ENCODE peak calls at places on chromosome 2, in seven cellular contexts. I is LoVo; P is activated CD4-positive, alpha-beta T cell treated with anti-CD3 and anti-CD28 coated beads, Interleukin-2, amount 50 U/mL, for 1 hour; Q is T follicular helper cell; W is left colon; G is amniotic stem cell; L is neural progenitor cell. H is an unnamed sample.

GRCh38 chr2:65392609-65393008 is 39.8 kb downstream of the SPRED2 start:
- DNase-seq in I (no peak), P (no peak), Q (no peak), W (no peak), G (no peak), L (no peak), H (no peak)

GRCh38 chr2:41966431-41966893 is 81.4 kb upstream of the PKDCC start:
- DNase-seq in I (peak), P (no peak), Q (no peak), W (peak), G (peak), L (no peak), H (peak)

GRCh38 chr2:36912692-36913091 is 53.6 kb downstream of the STRN start:
- DNase-seq in I (no peak), P (no peak), Q (no peak), W (no peak), G (no peak), L (no peak), H (no peak)

GRCh38 chr2:185668710-185669109 is 69.9 kb upstream of the FSIP2 start:
- DNase-seq in I (no peak), P (no peak), Q (no peak), W (no peak), G (no peak), L (no peak), H (no peak)

GRCh38 chr2:232937278-232937906 is 67.3 kb downstream of the SNORC start:
- DNase-seq in I (no peak), P (no peak), Q (no peak), W (no peak), G (no peak), L (no peak), H (no peak)

GRCh38 chr2:39370101-39370500 is 67.0 kb downstream of the MAP4K3 start:
- DNase-seq in I (no peak), P (no peak), Q (no peak), W (no peak), G (no peak), L (no peak), H (no peak)

GRCh38 chr2:9143264-9143815 is 63.3 kb upstream of the ASAP2 start:
- DNase-seq in I (no peak), P (no peak), Q (no peak), W (no peak), G (no peak), L (no peak), H (no peak)

GRCh38 chr2:229909090-229909489 is 12.7 kb downstream of the TRIP12 start:
- DNase-seq in I (no peak), P (no peak), Q (no peak), W (no peak), G (no peak), L (no peak), H (no peak)

GRCh38 chr2:167856190-167856589 is 391.2 kb downstream of the STK39 start:
- DNase-seq in I (no peak), P (no peak), Q (no peak), W (no peak), G (no peak), L (no peak), H (no peak)

GRCh38 chr2:172693529-172694185 is 42.0 kb upstream of the RAPGEF4 start:
- DNase-seq in I (no peak), P (no peak), Q (no peak), W (no peak), G (no peak), L (no peak), H (no peak)

GRCh38 chr2:26001743-26002341 is 19.5 kb upstream of the KIF3C start:
- DNase-seq in I (no peak), P (no peak), Q (no peak), W (peak), G (no peak), L (no peak), H (peak)

GRCh38 chr2:26560892-26561291 is 80.3 kb downstream of the CIB4 start:
- DNase-seq in I (no peak), P (no peak), Q (no peak), W (no peak), G (no peak), L (no peak), H (no peak)

GRCh38 chr2:105317937-105318336 is 11.6 kb downstream of the TGFBRAP1 start:
- DNase-seq in I (no peak), P (no peak), Q (no peak), W (no peak), G (no peak), L (no peak), H (no peak)

GRCh38 chr2:203346624-203347023 is 18.4 kb downstream of the ABI2 start:
- DNase-seq in I (no peak), P (no peak), Q (no peak), W (no peak), G (no peak), L (no peak), H (no peak)

GRCh38 chr2:227816507-227817274 is 3.0 kb downstream of the CCL20 start:
- DNase-seq in I (no peak), P (no peak), Q (no peak), W (no peak), G (no peak), L (no peak), H (no peak)

GRCh38 chr2:207616185-207616584 is 9.0 kb downstream of the METTL21A start:
- DNase-seq in I (no peak), P (no peak), Q (no peak), W (no peak), G (no peak), L (no peak), H (no peak)

GRCh38 chr2:16073921-16074425 is 133.6 kb downstream of the MYCN start:
- DNase-seq in I (no peak), P (no peak), Q (no peak), W (no peak), G (no peak), L (no peak), H (no peak)

GRCh38 chr2:29033656-29034055 is 40.7 kb downstream of the PCARE start:
- DNase-seq in I (peak), P (no peak), Q (no peak), W (no peak), G (no peak), L (no peak), H (no peak)

GRCh38 chr2:97718942-97719341 is 5.6 kb downstream of the ZAP70 start:
- DNase-seq in I (no peak), P (peak), Q (no peak), W (no peak), G (no peak), L (no peak), H (no peak)

GRCh38 chr2:105814291-105814940 is 69.7 kb downstream of the NCK2 start:
- DNase-seq in I (no peak), P (no peak), Q (no peak), W (no peak), G (no peak), L (no peak), H (no peak)

GRCh38 chr2:20235655-20236302 is 10.8 kb upstream of the SDC1 start:
- DNase-seq in I (peak), P (no peak), Q (no peak), W (peak), G (no peak), L (no peak), H (peak)

GRCh38 chr2:43406643-43407042 is 180.2 kb upstream of the ZFP36L2 start:
- DNase-seq in I (no peak), P (no peak), Q (no peak), W (no peak), G (no peak), L (no peak), H (no peak)

GRCh38 chr2:222423632-222424280 is 587 bp upstream of the SGPP2 start:
- DNase-seq in I (no peak), P (peak), Q (peak), W (no peak), G (no peak), L (no peak), H (no peak)

GRCh38 chr2:887639-888038 is 63.0 kb upstream of the SNTG2 start:
- DNase-seq in I (no peak), P (no peak), Q (no peak), W (no peak), G (no peak), L (peak), H (no peak)

GRCh38 chr2:74917702-74918619 is 40.5 kb upstream of the POLE4 start:
- DNase-seq in I (no peak), P (no peak), Q (no peak), W (no peak), G (peak), L (no peak), H (no peak)

GRCh38 chr2:10473121-10473756 is 25.1 kb upstream of the ODC1 start:
- DNase-seq in I (no peak), P (no peak), Q (no peak), W (no peak), G (no peak), L (no peak), H (no peak)

GRCh38 chr2:54227798-54228197 is 28.2 kb downstream of the TSPYL6 start:
- DNase-seq in I (no peak), P (no peak), Q (no peak), W (no peak), G (no peak), L (no peak), H (no peak)

GRCh38 chr2:71787476-71788185 is 334.3 kb downstream of the DYSF start:
- DNase-seq in I (no peak), P (no peak), Q (no peak), W (no peak), G (no peak), L (no peak), H (no peak)